ENCODE peak calls at places on chromosomes 7 and 10, in seven cellular contexts. R, H, W, J, Z, X and V are unnamed samples. For H3K4me1 and H3K36me3, the result is how much of the 10 kb centered on the place peaks cover.

GRCh38 chr10:100878291-100878910 is 34.4 kb upstream of the SLF2 start:
- DNase-seq in R (peak), H (peak), W (peak), J (no peak), Z (peak), X (peak), V (peak)

GRCh38 chr7:55432937-55433784 is 68.0 kb downstream of the LANCL2 start:
- DNase-seq in R (no peak), H (peak), W (peak), J (no peak), Z (peak), X (peak), V (no peak)

GRCh38 chr10:78763651-78764395 is 304.9 kb upstream of the ZMIZ1 start:
- DNase-seq in R (no peak), H (no peak), W (no peak), J (no peak), Z (no peak), X (no peak), V (no peak)

GRCh38 chr7:132425920-132426319 is 150.3 kb downstream of the PLXNA4 start:
- DNase-seq in R (no peak), H (no peak), W (no peak), J (no peak), Z (no peak), X (no peak), V (no peak)

GRCh38 chr10:86375204-86375603 is 8.6 kb upstream of the GRID1 start:
- DNase-seq in R (no peak), H (no peak), W (no peak), J (no peak), Z (no peak), X (no peak), V (no peak)

GRCh38 chr7:7099584-7100014 is 82.7 kb upstream of the C1GALT1 start:
- DNase-seq in R (peak), H (peak), W (peak), J (peak), Z (peak), X (peak), V (peak)

GRCh38 chr10:119025776-119026175 is 3.7 kb upstream of the NANOS1 start:
- DNase-seq in R (no peak), H (no peak), W (no peak), J (no peak), Z (no peak), X (no peak), V (no peak)

GRCh38 chr10:116765549-116766162 is 23.3 kb upstream of the HSPA12A start:
- DNase-seq in R (no peak), H (peak), W (no peak), J (no peak), Z (peak), X (peak), V (no peak)

GRCh38 chr7:46485481-46486065 is 564.5 kb upstream of the IGFBP3 start:
- DNase-seq in R (no peak), H (no peak), W (no peak), J (no peak), Z (no peak), X (no peak), V (no peak)

GRCh38 chr10:121879476-121879875 is 48.4 kb downstream of the ATE1 start:
- DNase-seq in R (no peak), H (no peak), W (no peak), J (no peak), Z (no peak), X (no peak), V (no peak)

GRCh38 chr7:51141451-51141971 is 175.1 kb downstream of the COBL start:
- DNase-seq in R (no peak), H (peak), W (peak), J (no peak), Z (peak), X (peak), V (no peak)

GRCh38 chr10:120437541-120437940 is 19.5 kb upstream of the PLPP4 start:
- DNase-seq in R (no peak), H (no peak), W (no peak), J (no peak), Z (no peak), X (no peak), V (no peak)

GRCh38 chr7:25303380-25304321 is 75.4 kb upstream of the NPVF start:
- DNase-seq in R (no peak), H (peak), W (no peak), J (no peak), Z (peak), X (no peak), V (peak)

GRCh38 chr7:129225931-129226572 is 1.2 kb downstream of the AHCYL2 start:
- DNase-seq in R (no peak), H (no peak), W (no peak), J (no peak), Z (no peak), X (peak), V (no peak)

GRCh38 chr7:88357295-88357694 is 50.6 kb upstream of the STEAP4 start:
- DNase-seq in R (peak), H (no peak), W (no peak), J (no peak), Z (peak), X (no peak), V (no peak)

GRCh38 chr7:5425507-5426225 is 2.0 kb upstream of the TNRC18 start:
- DNase-seq in R (peak), H (peak), W (no peak), J (no peak), Z (peak), X (peak), V (no peak)

GRCh38 chr10:126264089-126265018 is 123.9 kb downstream of the ADAM12 start:
- DNase-seq in R (no peak), H (no peak), W (no peak), J (no peak), Z (no peak), X (no peak), V (no peak)

GRCh38 chr7:135508853-135509588 is 881 bp downstream of the CNOT4 start:
- DNase-seq in R (no peak), H (peak), W (no peak), J (no peak), Z (peak), X (peak), V (no peak)

GRCh38 chr10:60208676-60209269 is 180.9 kb downstream of the ANK3 start:
- DNase-seq in R (no peak), H (peak), W (peak), J (no peak), Z (peak), X (peak), V (no peak)

GRCh38 chr7:94656658-94656924 is 658 bp upstream of the SGCE start:
- DNase-seq in R (no peak), H (no peak), W (no peak), J (no peak), Z (no peak), X (no peak), V (no peak)

GRCh38 chr10:119761106-119761505 is 35.3 kb downstream of the INPP5F start:
- DNase-seq in R (no peak), H (peak), W (no peak), J (no peak), Z (no peak), X (no peak), V (no peak)

GRCh38 chr10:99234067-99234738 is 1.4 kb downstream of the HPSE2 start:
- DNase-seq in R (no peak), H (peak), W (no peak), J (no peak), Z (peak), X (peak), V (no peak)

DNA sequence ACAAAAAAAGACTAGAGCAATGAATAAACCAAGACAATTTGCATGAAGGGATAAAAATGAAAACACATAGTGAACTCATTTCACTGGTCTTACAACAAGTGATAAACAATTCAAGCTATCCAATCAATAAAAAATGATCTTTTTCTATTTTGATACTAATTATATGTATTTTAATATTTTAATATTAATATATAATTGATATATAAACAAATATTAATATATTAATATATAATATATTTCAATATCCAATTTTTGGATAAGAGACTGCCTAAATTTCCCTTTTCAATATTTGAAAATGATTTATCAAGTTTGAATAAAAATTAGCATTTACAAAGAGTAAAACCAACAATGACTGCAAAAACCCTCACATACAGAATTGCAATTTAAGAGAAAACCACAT is 317.9 kb downstream of the GPR158 start:
- DNase-seq in R (no peak), H (no peak), W (no peak), J (no peak), Z (no peak), X (no peak), V (no peak)
- H3K4me1 ChIP-seq in R (under half), H (under half), W (under half), J (under half), Z (under half), X (under half), V (under half)

DNA sequence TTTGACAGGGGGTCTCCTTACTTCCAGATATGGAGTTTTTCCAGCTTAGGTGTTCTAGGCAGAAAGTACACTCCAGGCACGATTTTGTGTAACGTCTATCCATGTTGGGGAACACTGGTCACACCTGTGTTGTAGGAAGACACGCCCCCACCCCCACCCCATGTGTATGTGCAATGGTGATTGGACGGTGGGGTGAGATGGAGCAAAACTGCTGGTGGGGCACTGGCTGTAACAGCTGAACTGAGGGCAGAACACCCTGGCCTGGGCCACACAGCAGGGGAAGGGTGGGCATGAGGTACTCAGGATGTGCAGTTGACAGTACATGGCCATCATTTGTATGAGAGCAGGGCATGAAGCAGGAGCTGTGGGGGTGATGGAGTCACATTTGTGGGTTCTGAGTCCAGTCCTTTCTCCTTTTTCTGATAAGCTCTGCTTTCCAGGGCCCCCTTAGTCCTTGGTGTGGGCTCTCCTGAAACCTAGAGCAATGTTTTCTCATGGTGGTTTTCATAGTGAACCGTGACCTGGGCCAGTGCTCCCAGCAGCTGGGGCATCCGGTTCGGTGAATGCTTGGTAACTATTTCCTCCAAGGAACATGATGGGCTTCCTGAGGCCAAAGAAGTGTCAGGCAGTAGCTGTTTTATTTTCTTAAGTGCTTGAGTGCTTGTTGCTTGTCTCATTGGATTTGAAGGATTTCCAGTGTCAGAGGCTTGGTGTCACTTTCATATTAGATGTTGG is 63.4 kb upstream of the AQP1 start:
- DNase-seq in R (no peak), H (peak), W (no peak), J (no peak), Z (no peak), X (no peak), V (no peak)
- H3K27ac ChIP-seq in R (peak), H (no peak), W (no peak), J (peak), Z (no peak), X (no peak), V (no peak)

GRCh38 chr10:49325916-49326783 is 27.2 kb downstream of the C10orf71 start:
- DNase-seq in R (no peak), H (no peak), W (no peak), J (no peak), Z (no peak), X (no peak), V (no peak)

GRCh38 chr10:49327036-49327813 is 28.3 kb downstream of the C10orf71 start:
- DNase-seq in R (no peak), H (no peak), W (no peak), J (no peak), Z (no peak), X (no peak), V (no peak)

GRCh38 chr10:49324711-49325110 is 25.7 kb downstream of the C10orf71 start:
- DNase-seq in R (no peak), H (no peak), W (no peak), J (no peak), Z (peak), X (no peak), V (peak)

GRCh38 chr10:49323896-49324270 is 24.9 kb downstream of the C10orf71 start:
- DNase-seq in R (no peak), H (no peak), W (no peak), J (no peak), Z (no peak), X (no peak), V (no peak)

DNA sequence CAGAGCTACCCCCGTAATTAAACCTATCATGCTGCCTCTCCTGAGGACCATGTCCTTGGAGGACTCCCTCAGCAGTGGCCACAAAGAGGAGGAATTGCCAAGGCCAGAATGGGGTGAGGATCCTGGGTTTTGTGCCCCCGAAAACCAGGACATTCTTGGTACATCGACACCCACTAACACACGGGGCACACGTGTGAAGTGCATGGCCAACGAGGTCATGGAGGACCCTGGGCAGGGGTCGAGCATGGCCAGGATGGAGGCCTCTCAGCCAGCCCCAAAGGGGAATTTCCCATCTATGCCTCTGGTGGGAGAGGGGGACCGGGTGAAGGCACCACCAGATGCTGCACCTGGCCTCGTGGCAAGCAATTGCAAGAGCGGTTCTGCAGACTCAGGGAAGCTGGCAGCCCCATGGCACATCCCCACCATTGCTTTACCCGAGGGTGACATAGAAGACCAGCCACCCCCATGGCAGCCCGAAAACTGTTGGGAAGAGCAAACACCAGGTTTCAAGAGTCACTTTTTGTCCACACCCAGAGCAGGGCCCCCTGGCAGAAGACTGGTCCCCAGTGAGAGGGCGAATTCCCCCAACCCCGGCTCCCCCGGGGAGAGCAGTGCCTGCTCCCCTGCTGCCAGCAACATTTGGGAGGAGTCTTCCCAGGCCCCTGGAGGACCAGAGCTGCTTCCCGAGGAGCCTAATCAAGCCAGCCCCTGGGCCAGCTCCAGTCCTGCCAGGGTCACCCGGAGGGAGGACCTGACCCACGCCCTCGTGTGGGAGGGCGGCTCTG is 26.4 kb downstream of the C10orf71 start:
- DNase-seq in R (no peak), H (no peak), W (no peak), J (no peak), Z (no peak), X (no peak), V (no peak)
- H3K36me3 ChIP-seq in R (under half), H (under half), W (under half), J (under half), Z (under half), X (under half), V (under half)

GRCh38 chr7:131080754-131081153 is 246.9 kb upstream of the MKLN1 start:
- DNase-seq in R (no peak), H (no peak), W (no peak), J (no peak), Z (no peak), X (no peak), V (no peak)

GRCh38 chr7:131076032-131076431 is 251.6 kb upstream of the MKLN1 start:
- DNase-seq in R (no peak), H (no peak), W (no peak), J (no peak), Z (no peak), X (peak), V (no peak)

GRCh38 chr7:131075406-131075805 is 252.3 kb upstream of the MKLN1 start:
- DNase-seq in R (no peak), H (no peak), W (no peak), J (no peak), Z (no peak), X (peak), V (no peak)

GRCh38 chr7:131076711-131077170 is 250.9 kb upstream of the MKLN1 start:
- DNase-seq in R (no peak), H (no peak), W (no peak), J (no peak), Z (no peak), X (peak), V (no peak)

DNA sequence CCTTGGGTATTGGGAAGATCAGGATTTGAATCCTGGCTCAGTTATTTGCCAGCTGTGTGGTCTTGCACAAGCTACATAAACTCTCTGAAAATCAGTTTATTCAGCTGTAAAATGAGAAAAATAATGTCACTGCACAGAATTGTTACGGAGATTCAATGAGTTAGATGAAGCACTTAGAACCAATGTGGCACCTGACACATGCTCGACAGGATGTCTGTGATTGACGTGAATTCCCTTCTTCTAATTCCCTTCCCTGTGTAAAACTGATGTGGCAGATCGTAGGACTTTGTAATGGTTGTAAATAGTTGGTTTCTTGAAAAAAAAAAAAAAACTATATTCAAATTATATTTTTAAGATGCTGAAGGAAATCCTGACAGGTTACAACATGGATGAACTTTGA is 249.9 kb upstream of the MKLN1 start:
- DNase-seq in R (no peak), H (no peak), W (no peak), J (no peak), Z (no peak), X (no peak), V (no peak)
- H3K4me1 ChIP-seq in R (under half), H (under half), W (under half), J (under half), Z (under half), X (under half), V (under half)